ENCODE peak calls at places on chromosome 4, in four cellular contexts. Z, R, X and W are unnamed samples. For H3K27me3, the result is how much of the 10 kb centered on the place peaks cover.

GRCh38 chr4:188647820-188648380 is 508.7 kb downstream of the TRIML1 start:
- DNase-seq in R (no peak), X (no peak), Z (no peak), W (no peak)

GRCh38 chr4:58111818-58112217 is 1001.6 kb upstream of the IGFBP7 start:
- DNase-seq in X (no peak), Z (no peak), R (no peak), W (no peak)

GRCh38 chr4:105246712-105247111 is 100.0 kb downstream of the TET2 start:
- DNase-seq in X (no peak), Z (no peak), R (no peak), W (no peak)

GRCh38 chr4:48967626-48968025 is 18.4 kb upstream of the CWH43 start:
- DNase-seq in X (no peak), R (no peak), Z (no peak), W (no peak)

GRCh38 chr4:184096561-184097239 is 121.0 kb downstream of the ENPP6 start:
- DNase-seq in X (no peak), Z (no peak), R (no peak), W (no peak)

GRCh38 chr4:64617813-64618212 is 208.6 kb upstream of the TECRL start:
- DNase-seq in R (no peak), Z (no peak), X (no peak), W (no peak)

GRCh38 chr4:6378493-6379445 is 93.6 kb downstream of the PPP2R2C start:
- DNase-seq in R (no peak), Z (no peak), X (no peak), W (no peak)

GRCh38 chr4:11010624-11011023 is 326.1 kb upstream of the CLNK start:
- DNase-seq in R (no peak), Z (no peak), X (no peak), W (no peak)

GRCh38 chr4:26076000-26076587 is 162.1 kb downstream of the SMIM20 start:
- DNase-seq in Z (no peak), X (no peak), R (no peak), W (no peak)

GRCh38 chr4:182144621-182145359 is 98.4 kb upstream of the TENM3 start:
- DNase-seq in X (no peak), R (peak), Z (peak), W (no peak)

GRCh38 chr4:2412534-2412884 is 5.9 kb downstream of the ZFYVE28 start:
- DNase-seq in X (no peak), R (no peak), Z (no peak), W (no peak)

GRCh38 chr4:7171191-7171900 is 21.0 kb upstream of the SORCS2 start:
- DNase-seq in R (no peak), X (no peak), Z (no peak), W (no peak)

GRCh38 chr4:9781343-9782135 is at the start of gene DRD5:
- DNase-seq in X (no peak), Z (peak), R (no peak), W (no peak)

GRCh38 chr4:140309124-140309870 is 64.1 kb upstream of the SCOC start:
- DNase-seq in Z (peak), R (no peak), X (no peak), W (no peak)

GRCh38 chr4:113052379-113052951 is 3.0 kb downstream of the ANK2 start:
- DNase-seq in R (no peak), X (no peak), Z (no peak), W (peak)

GRCh38 chr4:22988526-22988925 is 295.8 kb downstream of the GBA3 start:
- DNase-seq in X (no peak), R (no peak), Z (no peak), W (no peak)

GRCh38 chr4:148435654-148436406 is 6.4 kb downstream of the NR3C2 start:
- DNase-seq in X (peak), Z (no peak), R (no peak), W (no peak)

GRCh38 chr4:16227462-16227868 is 1.2 kb upstream of the TAPT1 start:
- DNase-seq in R (no peak), X (peak), Z (peak), W (no peak)

GRCh38 chr4:26039950-26040349 is 125.9 kb downstream of the SMIM20 start:
- DNase-seq in Z (no peak), X (no peak), R (no peak), W (no peak)

GRCh38 chr4:76539979-76540378 is 105.0 kb downstream of the SHROOM3 start:
- DNase-seq in X (no peak), Z (no peak), R (no peak), W (peak)

GRCh38 chr4:165308174-165308573 is 19.3 kb upstream of the MSMO1 start:
- DNase-seq in X (no peak), R (no peak), Z (no peak), W (no peak)

GRCh38 chr4:70225824-70226223 is at the start of gene FDCSP:
- DNase-seq in Z (no peak), X (no peak), R (no peak), W (no peak)

GRCh38 chr4:92636038-92636825 is 332.5 kb downstream of the GRID2 start:
- DNase-seq in Z (no peak), X (no peak), R (no peak), W (no peak)

GRCh38 chr4:174154455-174154854 is 129.0 kb downstream of the FBXO8 start:
- DNase-seq in X (no peak), R (no peak), Z (no peak), W (peak)

GRCh38 chr4:96317924-96318323 is 478.0 kb downstream of the PDHA2 start:
- DNase-seq in R (no peak), Z (no peak), X (no peak), W (no peak)

GRCh38 chr4:104571341-104571740 is 76.6 kb upstream of the CXXC4 start:
- DNase-seq in X (no peak), R (no peak), Z (peak), W (peak)

GRCh38 chr4:71377561-71377960 is 38.7 kb downstream of the SLC4A4 start:
- DNase-seq in Z (no peak), R (no peak), X (no peak), W (peak)

GRCh38 chr4:32789026-32789608 is 2068.9 kb downstream of the PCDH7 start:
- DNase-seq in X (no peak), Z (no peak), R (no peak), W (peak)

DNA sequence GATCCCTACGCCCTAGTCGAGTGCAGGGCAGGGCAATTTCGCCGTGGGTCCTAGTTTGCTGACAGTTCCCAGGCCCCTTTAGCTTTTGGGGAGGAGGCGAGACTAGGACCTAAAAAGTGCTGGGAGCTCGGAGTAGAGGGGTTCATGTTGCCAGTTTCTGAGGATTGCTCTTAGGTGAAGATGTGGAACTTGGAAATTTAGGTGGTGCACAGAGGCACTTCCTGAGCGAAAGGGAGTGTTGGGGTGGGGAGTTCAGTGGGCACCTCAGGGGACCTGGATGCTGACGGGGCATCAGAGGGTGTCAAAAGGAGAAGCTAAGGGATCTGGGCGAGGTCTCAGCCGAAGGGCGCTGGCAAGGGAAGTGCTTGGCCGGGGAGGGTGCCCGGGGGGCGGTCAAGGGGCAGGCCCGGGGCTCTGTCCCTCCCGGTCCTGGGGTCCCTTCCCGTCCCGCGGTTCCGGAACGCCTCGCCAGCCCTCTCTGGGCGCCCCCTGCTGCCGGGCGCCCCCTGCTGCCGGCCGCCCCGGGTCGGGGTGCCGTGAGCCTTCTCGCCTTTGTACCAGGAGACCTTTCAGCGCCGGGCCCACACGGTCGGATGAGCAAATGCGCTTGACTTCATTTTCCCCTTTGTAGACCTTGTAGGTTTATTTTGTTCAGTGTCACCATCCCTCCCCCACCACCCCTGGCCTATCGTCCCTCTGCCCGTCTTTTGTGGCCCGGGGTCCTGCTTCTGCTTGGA is 3.0 kb upstream of the PHOX2B start:
- DNase-seq in Z (peak), X (no peak), R (no peak), W (no peak)
- H3K4me3 ChIP-seq in Z (peak), X (no peak), R (no peak), W (no peak)

DNA sequence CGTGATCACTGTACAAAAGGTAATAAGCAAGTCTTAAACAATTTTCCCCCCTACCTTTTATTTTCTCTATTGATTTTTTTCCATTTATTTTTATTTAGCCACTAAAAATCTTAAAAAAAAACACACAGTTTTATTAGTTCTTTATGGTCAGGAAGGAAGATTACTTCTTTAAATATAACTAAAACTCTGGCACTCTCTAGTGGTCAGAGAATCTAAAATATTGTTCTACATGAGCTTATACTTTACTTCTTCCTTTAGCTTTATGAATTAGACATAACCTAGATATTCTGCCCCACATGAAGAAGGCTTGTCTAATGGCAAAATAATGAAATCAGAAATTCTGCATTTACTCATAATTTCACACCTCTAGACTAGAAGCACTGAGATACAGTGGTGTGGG is 135.2 kb downstream of the PDE5A start:
- DNase-seq in Z (no peak), R (no peak), X (no peak), W (no peak)
- TF ChIP-seq CTCF in Z (peak), R (no peak), X (no peak), W (no peak)

GRCh38 chr4:108170729-108171540 is 2.2 kb upstream of the LEF1 start:
- DNase-seq in X (no peak), Z (peak), R (no peak), W (no peak)
- H3K27me3 ChIP-seq in X (half or more), Z (half or more), R (half or more), W (under half)

GRCh38 chr4:3768842-3769641 is 2.9 kb downstream of the ADRA2C start:
- DNase-seq in R (no peak), Z (no peak), X (no peak), W (no peak)

GRCh38 chr4:3766207-3766790 is at the start of gene ADRA2C:
- DNase-seq in X (peak), R (peak), Z (peak), W (no peak)

GRCh38 chr4:3767569-3768288 is 1.5 kb downstream of the ADRA2C start:
- DNase-seq in X (no peak), Z (peak), R (no peak), W (no peak)

GRCh38 chr4:3765271-3766206 is 646 bp upstream of the ADRA2C start:
- DNase-seq in Z (peak), X (peak), R (peak), W (no peak)

GRCh38 chr4:3766791-3767561 is 791 bp downstream of the ADRA2C start:
- DNase-seq in Z (peak), R (no peak), X (no peak), W (no peak)
- H3K4me3 ChIP-seq in Z (peak), R (peak), X (peak), W (no peak)

GRCh38 chr4:152359208-152360044 is 176.5 kb downstream of the FBXW7 start:
- DNase-seq in X (no peak), Z (no peak), R (no peak), W (no peak)

GRCh38 chr4:152360045-152360410 is 175.9 kb downstream of the FBXW7 start:
- DNase-seq in X (no peak), R (no peak), Z (no peak), W (no peak)

GRCh38 chr4:152357206-152357605 is 178.7 kb downstream of the FBXW7 start:
- DNase-seq in Z (no peak), R (no peak), X (no peak), W (no peak)

GRCh38 chr4:152352645-152353116 is 183.2 kb downstream of the FBXW7 start:
- DNase-seq in R (peak), X (peak), Z (peak), W (peak)

GRCh38 chr4:152356428-152357034 is 179.4 kb downstream of the FBXW7 start:
- DNase-seq in X (no peak), Z (no peak), R (no peak), W (no peak)
- TF ChIP-seq CTCF in X (no peak), Z (no peak), R (no peak), W (no peak)

GRCh38 chr4:89285735-89286134 is 21.9 kb downstream of the GPRIN3 start:
- DNase-seq in X (no peak), R (no peak), Z (no peak), W (no peak)

GRCh38 chr4:89290727-89291126 is 16.9 kb downstream of the GPRIN3 start:
- DNase-seq in Z (no peak), X (no peak), R (peak), W (no peak)

GRCh38 chr4:89288430-89288829 is 19.2 kb downstream of the GPRIN3 start:
- DNase-seq in X (no peak), Z (no peak), R (no peak), W (no peak)

GRCh38 chr4:89287945-89288344 is 19.7 kb downstream of the GPRIN3 start:
- DNase-seq in X (no peak), R (no peak), Z (no peak), W (no peak)

GRCh38 chr4:89289312-89289711 is 18.3 kb downstream of the GPRIN3 start:
- DNase-seq in X (no peak), R (no peak), Z (no peak), W (no peak)
- H3K27me3 ChIP-seq in X (under half), R (under half), Z (under half), W (under half)

DNA sequence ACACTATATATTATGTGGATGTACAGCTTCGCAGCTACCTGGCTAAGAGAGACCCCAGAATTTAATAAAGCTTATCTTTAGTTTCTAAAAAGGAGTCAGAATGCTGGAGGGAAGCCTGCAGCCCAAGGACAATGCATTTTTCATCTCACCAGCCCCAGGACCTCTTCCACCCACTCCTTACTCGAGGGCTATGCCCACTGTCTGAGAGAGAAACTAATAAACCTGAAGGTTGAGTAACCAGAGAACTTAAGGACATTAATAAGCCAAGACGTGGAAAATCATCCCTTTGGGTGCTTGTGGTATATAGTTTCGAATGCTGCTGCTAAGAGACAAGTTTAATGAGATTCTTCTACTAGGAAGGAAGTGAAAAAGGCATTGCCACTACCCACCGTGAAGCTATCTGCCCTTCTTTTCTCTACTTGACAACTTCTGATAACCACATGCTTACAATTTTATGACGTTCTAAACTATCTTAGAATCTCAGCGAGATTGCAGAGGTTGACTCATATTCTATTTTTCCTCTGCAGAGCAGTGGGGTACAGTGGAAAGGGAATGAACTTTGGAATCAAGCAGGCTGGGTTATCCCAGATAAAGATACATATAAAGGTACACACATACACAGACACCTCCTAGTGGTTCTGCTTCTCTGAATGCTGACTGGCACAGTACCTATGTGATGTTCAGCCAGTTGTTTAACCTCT is 3.3 kb downstream of the RELL1 start:
- DNase-seq in Z (no peak), R (no peak), X (no peak), W (no peak)
- H3K4me3 ChIP-seq in Z (no peak), R (no peak), X (no peak), W (no peak)

GRCh38 chr4:178599521-178599920 is 1157.3 kb upstream of the AGA start:
- DNase-seq in R (no peak), X (no peak), Z (no peak), W (no peak)
- TF ChIP-seq CTCF in R (peak), X (no peak), Z (peak), W (peak)